ENCODE peak calls at places on chromosomes 7 and 10, in six cellular contexts. H is upper lobe of right lung, N is fibroblast of mammary gland, I is brain microvascular endothelial cell, G is IMR-90, L is cardiac fibroblast. Y is an unnamed sample.

GRCh38 chr10:69093933-69094332 is 6.0 kb downstream of the SRGN start:
- DNase-seq in I (no peak), N (peak), H (no peak), L (peak), G (peak), Y (peak)

GRCh38 chr10:34256216-34256615 is 558.9 kb downstream of the PARD3 start:
- DNase-seq in H (no peak), N (no peak), I (no peak), G (no peak), L (no peak), Y (no peak)

GRCh38 chr10:14040787-14041631 is 289.7 kb downstream of the FRMD4A start:
- DNase-seq in L (peak), N (no peak), G (no peak), I (no peak), H (no peak), Y (peak)

GRCh38 chr7:142542938-142543337 is 206.3 kb upstream of the PRSS1 start:
- DNase-seq in H (no peak), G (peak), L (peak), I (peak), N (peak), Y (peak)

GRCh38 chr7:115096262-115096661 is 174.4 kb downstream of the MDFIC start:
- DNase-seq in L (peak), G (no peak), H (no peak), N (no peak), I (no peak), Y (no peak)

GRCh38 chr7:7944619-7945282 is 23.8 kb upstream of the GLCCI1 start:
- DNase-seq in H (no peak), N (no peak), L (no peak), G (no peak), I (no peak), Y (no peak)

GRCh38 chr10:29646238-29646902 is 11.6 kb upstream of the SVIL start:
- DNase-seq in H (no peak), N (peak), L (peak), G (peak), I (peak), Y (peak)

GRCh38 chr7:158973440-158973839 is 117.1 kb downstream of the DYNC2I1 start:
- DNase-seq in I (no peak), N (no peak), H (no peak), G (no peak), L (no peak), Y (no peak)

GRCh38 chr7:149733554-149734513 is 39.6 kb downstream of the ZNF467 start:
- DNase-seq in L (no peak), I (no peak), G (no peak), H (no peak), N (no peak), Y (no peak)

GRCh38 chr7:156096806-156097538 is 284.7 kb upstream of the SHH start:
- DNase-seq in L (peak), G (no peak), N (no peak), I (peak), H (peak), Y (no peak)

GRCh38 chr7:11082552-11083213 is 109.0 kb downstream of the PHF14 start:
- DNase-seq in L (peak), I (no peak), G (peak), N (no peak), H (no peak), Y (peak)

GRCh38 chr10:23194966-23195845 is 3.1 kb downstream of the PTF1A start:
- DNase-seq in G (no peak), I (no peak), N (no peak), L (no peak), H (no peak), Y (no peak)

GRCh38 chr10:102802920-102803534 is 34.2 kb downstream of the CYP17A1 start:
- DNase-seq in N (peak), L (peak), I (peak), H (no peak), G (peak), Y (peak)

GRCh38 chr10:11610855-11611247 is 599 bp downstream of the USP6NL start:
- DNase-seq in N (peak), H (peak), L (peak), I (peak), G (peak), Y (peak)

GRCh38 chr10:60572511-60573194 is 183.0 kb upstream of the ANK3 start:
- DNase-seq in I (peak), G (peak), N (peak), H (no peak), L (peak), Y (peak)

GRCh38 chr7:78020131-78020873 is 221.7 kb downstream of the PHTF2 start:
- DNase-seq in N (peak), H (no peak), L (peak), G (peak), I (peak), Y (peak)

GRCh38 chr7:140546947-140547346 is 67.6 kb upstream of the MKRN1 start:
- DNase-seq in I (no peak), H (no peak), G (no peak), L (no peak), N (no peak), Y (no peak)

GRCh38 chr7:140542226-140542625 is 62.9 kb upstream of the MKRN1 start:
- DNase-seq in H (no peak), L (peak), G (peak), I (peak), N (peak), Y (peak)

GRCh38 chr7:140541176-140541512 is 61.8 kb upstream of the MKRN1 start:
- DNase-seq in N (no peak), I (no peak), L (no peak), G (no peak), H (peak), Y (no peak)

GRCh38 chr7:140541513-140542192 is 62.3 kb upstream of the MKRN1 start:
- DNase-seq in I (peak), G (peak), H (no peak), N (peak), L (peak), Y (peak)

DNA sequence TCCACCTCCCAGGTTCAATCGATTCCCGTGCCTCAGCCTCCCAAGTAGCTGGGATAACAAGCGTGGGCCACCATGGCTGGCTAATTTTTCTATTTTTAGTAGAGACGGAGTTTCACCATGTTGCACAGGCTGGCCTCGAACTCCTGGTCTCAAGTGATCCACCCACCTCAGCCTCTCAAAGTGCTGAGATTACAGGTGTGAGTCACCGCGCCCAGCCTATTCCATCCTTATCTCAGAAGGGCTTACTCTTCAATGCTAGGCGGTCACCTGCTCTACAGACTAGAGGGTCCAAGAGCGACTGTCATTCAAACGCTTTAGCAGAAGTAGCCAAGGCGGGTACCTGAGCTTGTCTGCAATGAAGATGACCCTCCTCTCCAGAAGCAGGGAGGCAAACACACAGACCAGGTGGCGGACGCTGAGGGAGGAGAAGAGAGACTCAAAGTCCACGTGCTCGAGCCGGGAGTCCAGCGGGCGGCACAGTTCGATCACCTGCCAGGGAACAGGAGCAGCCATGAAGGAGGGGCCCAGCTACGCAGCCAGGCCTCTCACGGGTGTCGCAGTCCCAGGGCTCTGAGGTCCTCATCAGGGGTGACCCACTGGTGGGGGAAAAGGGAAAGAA is 65.1 kb upstream of the MKRN1 start:
- DNase-seq in H (no peak), I (no peak), L (no peak), G (no peak), N (no peak), Y (no peak)
- TF ChIP-seq CTCF in H (no peak), I (no peak), L (no peak), G (no peak), N (no peak), Y (no peak)

GRCh38 chr10:15898046-15898445 is 37.7 kb upstream of the MINDY3 start:
- DNase-seq in H (no peak), I (peak), N (peak), L (peak), G (peak), Y (peak)

GRCh38 chr10:15901889-15902288 is 41.6 kb upstream of the MINDY3 start:
- DNase-seq in H (no peak), G (no peak), L (no peak), I (no peak), N (no peak), Y (no peak)

GRCh38 chr10:15897282-15897681 is 37.0 kb upstream of the MINDY3 start:
- DNase-seq in G (peak), H (no peak), I (peak), N (peak), L (peak), Y (peak)

DNA sequence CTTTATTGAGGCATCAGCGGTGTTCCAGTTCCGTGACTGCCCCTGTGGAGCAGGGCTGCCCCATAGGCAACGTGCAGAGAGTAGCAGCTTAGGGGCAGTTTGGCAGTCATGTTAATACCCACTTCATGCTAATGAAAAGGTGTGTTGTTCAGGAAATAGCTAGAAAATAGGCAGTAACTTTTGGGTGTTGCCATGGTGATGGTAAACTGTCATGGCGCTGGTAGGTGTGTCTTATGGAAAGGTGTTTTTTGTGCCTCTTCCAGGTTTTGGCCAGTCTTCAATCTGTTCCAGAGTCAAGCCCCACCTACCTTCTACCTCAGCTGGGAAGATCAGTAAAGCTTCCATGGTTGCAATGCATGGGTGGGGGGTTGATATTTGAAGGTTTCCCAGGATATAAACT is 36.3 kb upstream of the MINDY3 start:
- DNase-seq in N (no peak), H (no peak), G (no peak), L (no peak), I (no peak), Y (no peak)
- TF ChIP-seq CTCF in N (no peak), H (no peak), G (no peak), L (no peak), I (no peak), Y (no peak)

GRCh38 chr10:127524869-127525268 is 24.2 kb upstream of the NPS start:
- DNase-seq in I (no peak), G (no peak), H (no peak), L (no peak), N (no peak), Y (peak)

GRCh38 chr10:127525686-127526085 is 23.4 kb upstream of the NPS start:
- DNase-seq in L (no peak), H (no peak), G (no peak), N (no peak), I (no peak), Y (no peak)

GRCh38 chr10:127522298-127522697 is 26.8 kb upstream of the NPS start:
- DNase-seq in L (no peak), H (no peak), N (no peak), I (no peak), G (no peak), Y (no peak)

GRCh38 chr10:127527320-127527719 is 21.8 kb upstream of the NPS start:
- DNase-seq in I (no peak), N (no peak), L (no peak), H (no peak), G (no peak), Y (no peak)

DNA sequence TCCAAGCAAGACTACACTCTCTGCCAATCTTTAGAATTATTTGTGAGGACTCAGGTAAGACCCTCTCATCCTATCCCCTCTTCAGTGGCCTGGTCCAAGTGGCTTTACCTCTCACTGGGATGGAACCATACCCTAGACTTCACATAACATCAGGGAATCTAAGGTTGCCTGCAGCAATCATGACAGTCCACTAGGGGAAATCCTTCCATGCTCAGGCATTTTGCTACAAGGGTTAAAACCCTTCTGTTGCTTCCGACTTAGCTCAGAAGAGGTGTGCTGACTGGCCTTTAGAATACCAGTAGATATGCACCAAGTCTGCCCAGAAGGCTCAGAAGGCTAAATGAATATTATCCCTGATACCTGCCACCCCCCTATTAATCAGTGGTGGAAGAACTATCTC is 24.9 kb upstream of the NPS start:
- DNase-seq in H (no peak), L (no peak), G (no peak), N (no peak), I (no peak), Y (no peak)
- TF ChIP-seq CTCF in H (no peak), L (no peak), G (no peak), N (no peak), I (peak), Y (peak)

GRCh38 chr10:30705625-30706149 is 76.1 kb upstream of the LYZL2 start:
- DNase-seq in H (no peak), L (no peak), N (no peak), I (no peak), G (no peak), Y (no peak)

GRCh38 chr10:30708234-30708633 is 78.7 kb upstream of the LYZL2 start:
- DNase-seq in G (no peak), H (no peak), I (no peak), N (no peak), L (no peak), Y (no peak)

GRCh38 chr10:30705086-30705624 is 75.6 kb upstream of the LYZL2 start:
- DNase-seq in H (no peak), N (no peak), L (no peak), I (no peak), G (no peak), Y (no peak)

GRCh38 chr10:30709700-30710358 is 80.3 kb upstream of the LYZL2 start:
- DNase-seq in G (no peak), L (no peak), H (no peak), N (no peak), I (no peak), Y (no peak)

DNA sequence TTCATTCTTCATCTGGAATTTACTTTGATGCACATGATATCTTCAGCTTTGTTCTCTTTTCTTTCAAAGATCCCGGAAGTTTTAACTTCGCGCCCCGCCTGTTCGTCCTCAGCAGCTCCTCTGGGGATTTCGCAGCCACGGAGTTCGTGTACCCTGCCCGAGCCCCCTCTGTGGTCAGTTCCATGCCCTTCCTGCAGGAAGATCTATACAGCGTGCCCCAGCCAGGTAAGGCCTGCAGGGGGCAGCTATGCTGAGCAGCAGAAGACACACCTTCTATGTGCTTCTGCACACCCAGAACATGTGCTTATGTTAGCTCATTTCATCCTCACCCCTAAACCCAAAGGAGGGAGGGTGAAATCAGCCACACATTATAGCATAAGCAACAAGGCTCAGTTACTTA is 79.7 kb upstream of the LYZL2 start:
- DNase-seq in G (no peak), I (no peak), L (no peak), H (no peak), N (no peak), Y (no peak)
- TF ChIP-seq CTCF in G (no peak), I (peak), L (peak), H (no peak), N (no peak), Y (no peak)

GRCh38 chr7:43926193-43927043 is at the start of gene UBE2D4:
- DNase-seq in I (peak), L (peak), H (peak), N (peak), G (peak), Y (peak)
- TF ChIP-seq CTCF in I (peak), L (peak), H (peak), N (no peak), G (no peak), Y (peak)

DNA sequence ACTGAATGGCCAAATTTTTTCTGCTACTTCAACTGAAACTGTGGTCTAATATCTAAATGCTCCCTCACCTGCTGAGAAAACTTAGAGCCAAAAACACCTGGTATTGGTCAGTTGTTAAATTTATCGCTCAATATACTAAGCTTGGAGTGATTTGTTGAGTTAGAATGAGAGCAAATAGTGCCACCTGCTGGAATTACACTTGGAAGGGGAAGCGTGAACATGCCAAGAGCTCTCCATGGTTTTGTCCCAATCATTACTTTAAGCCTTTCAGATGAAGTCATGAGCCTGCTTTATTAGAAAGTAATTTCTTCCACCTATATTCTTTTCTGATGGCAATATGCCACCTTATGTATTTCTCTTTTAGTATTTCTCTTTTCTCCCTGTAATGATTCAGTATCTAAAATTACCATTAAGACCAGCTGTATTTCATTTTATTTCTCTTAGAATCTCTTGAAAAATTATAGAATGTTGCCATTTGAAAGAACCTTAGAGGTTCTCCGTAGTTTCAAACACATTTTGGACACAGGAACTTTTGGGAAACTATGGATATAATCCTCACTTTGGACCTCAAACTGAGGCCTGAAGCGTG is 447.8 kb upstream of the C7orf33 start:
- DNase-seq in N (peak), G (peak), L (peak), I (peak), H (no peak), Y (peak)
- TF ChIP-seq CTCF in N (peak), G (peak), L (peak), I (peak), H (peak), Y (peak)